ENCODE peak calls at places on chromosomes 12 and 14, in seven cellular contexts. X is transverse colon, Z is progenitor cell of endocrine pancreas, A is right lobe of liver, S is psoas muscle, I is breast epithelium, L is cardiac muscle cell. T is an unnamed sample.

GRCh38 chr12:96400631-96401060 is 407 bp upstream of the CDK17 start:
- DNase-seq in I (no peak), S (no peak), Z (no peak), L (no peak), X (no peak), A (no peak), T (no peak)

GRCh38 chr14:89025581-89026236 is 201.3 kb downstream of the TTC8 start:
- DNase-seq in S (no peak), L (no peak), I (no peak), A (no peak), X (no peak), Z (no peak), T (peak)

GRCh38 chr14:89813485-89814080 is 140.9 kb downstream of the EFCAB11 start:
- DNase-seq in A (no peak), S (no peak), X (no peak), L (peak), Z (no peak), I (no peak), T (no peak)

GRCh38 chr12:126772171-126772864 is 1494.7 kb upstream of the TMEM132C start:
- DNase-seq in L (no peak), X (peak), S (no peak), I (no peak), A (no peak), Z (no peak), T (no peak)

GRCh38 chr12:4194661-4195060 is 78.9 kb upstream of the CCND2 start:
- DNase-seq in L (no peak), Z (no peak), S (no peak), I (no peak), A (no peak), X (no peak), T (no peak)

GRCh38 chr12:51592034-51592705 is 1.1 kb downstream of the SCN8A start:
- DNase-seq in L (no peak), S (no peak), A (no peak), I (no peak), Z (no peak), X (no peak), T (no peak)

GRCh38 chr12:30448038-30448437 is 247.6 kb downstream of the IPO8 start:
- DNase-seq in A (no peak), I (no peak), Z (no peak), L (no peak), S (no peak), X (no peak), T (no peak)

GRCh38 chr14:102772781-102773570 is 4.3 kb upstream of the TRAF3 start:
- DNase-seq in S (no peak), X (no peak), I (no peak), Z (no peak), A (no peak), L (peak), T (no peak)

GRCh38 chr14:95215094-95215493 is 57.8 kb upstream of the DICER1 start:
- DNase-seq in A (no peak), L (no peak), S (no peak), X (no peak), Z (no peak), I (no peak), T (no peak)

GRCh38 chr12:119803391-119803791 is 73.7 kb downstream of the CIT start:
- DNase-seq in L (peak), I (no peak), Z (peak), A (no peak), S (peak), X (no peak), T (no peak)
- TF ChIP-seq CTCF in L (no peak), I (no peak), Z (no peak), A (no peak), S (no peak), X (no peak), T (no peak)

GRCh38 chr14:59870277-59871165 is at the start of gene RTN1:
- DNase-seq in X (peak), I (peak), A (peak), L (peak), S (peak), Z (peak), T (peak)
- TF ChIP-seq CTCF in X (no peak), I (no peak), A (no peak), L (no peak), S (no peak), Z (no peak), T (no peak)

DNA sequence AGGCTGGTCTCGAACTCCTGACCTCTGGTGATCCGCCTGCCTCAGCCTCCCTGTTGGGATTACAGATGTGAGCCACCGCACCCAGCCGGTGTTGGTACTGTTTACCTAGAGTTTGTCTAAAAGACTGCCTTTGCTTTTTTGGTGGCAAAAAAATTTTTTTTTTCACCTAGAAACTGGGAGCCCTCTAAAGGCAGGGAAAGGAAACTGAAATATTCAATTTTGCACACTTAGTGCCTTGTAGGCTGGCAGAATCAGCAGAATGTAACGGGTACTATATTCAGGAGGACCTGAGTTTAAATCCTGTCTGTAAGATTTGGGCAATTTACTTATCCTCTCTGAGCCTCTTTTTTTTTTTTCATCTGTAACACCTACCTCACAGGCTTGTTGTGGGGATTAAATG is 43.6 kb downstream of the PAPLN start:
- DNase-seq in S (no peak), I (no peak), A (no peak), Z (no peak), L (no peak), X (no peak), T (no peak)
- TF ChIP-seq CTCF in S (no peak), I (no peak), A (no peak), Z (no peak), L (peak), X (no peak), T (no peak)

DNA sequence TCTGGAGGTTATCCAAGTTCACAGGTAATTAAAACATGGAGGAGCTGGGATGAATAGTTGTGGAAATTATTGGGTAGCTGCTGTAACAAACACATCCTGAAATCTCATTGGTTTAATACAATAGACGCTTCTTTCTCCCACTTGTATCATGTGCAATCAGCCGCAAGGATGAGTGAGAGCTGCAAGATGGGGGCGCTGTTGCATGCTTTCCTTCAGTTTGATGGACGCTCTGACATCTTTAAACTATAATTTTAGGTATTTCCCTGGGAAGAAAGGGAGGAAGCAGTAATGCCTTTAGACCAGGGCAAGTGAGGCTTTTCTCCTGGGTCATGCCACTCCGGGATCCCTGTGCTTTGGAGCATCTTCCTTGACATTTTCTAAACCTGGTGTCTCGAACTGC is 178.7 kb downstream of the PAWR start:
- DNase-seq in I (no peak), Z (no peak), X (no peak), A (no peak), L (no peak), S (no peak), T (no peak)
- TF ChIP-seq CTCF in I (no peak), Z (peak), X (no peak), A (no peak), L (no peak), S (no peak), T (no peak)

T was measured in gastrocnemius medialis.